ENCODE peak calls at places on chromosomes 2 and 18, in ten cellular contexts. F, J, I, G, O, H, E, U, V and M are unnamed samples.

GRCh38 chr18:74351354-74351753 is 35.7 kb downstream of the C18orf63 start:
- DNase-seq in E (no peak), V (no peak), J (no peak), G (no peak), H (no peak), O (peak), I (no peak), U (no peak), F (peak), M (peak)

GRCh38 chr2:104862061-104862941 is 8.4 kb downstream of the POU3F3 start:
- DNase-seq in E (peak), J (no peak), I (no peak), V (no peak), H (no peak), G (no peak), O (no peak), U (no peak), F (no peak), M (peak)

GRCh38 chr2:185531721-185532120 is 206.9 kb upstream of the FSIP2 start:
- DNase-seq in O (no peak), V (no peak), J (no peak), U (no peak), E (no peak), F (no peak), I (no peak), G (no peak), H (no peak), M (no peak)

GRCh38 chr18:45772081-45772480 is 48.1 kb downstream of the SLC14A1 start:
- DNase-seq in G (no peak), U (no peak), J (no peak), O (no peak), H (no peak), F (no peak), I (no peak), V (no peak), E (no peak), M (no peak)

GRCh38 chr2:223369889-223370288 is 232.3 kb downstream of the SCG2 start:
- DNase-seq in G (no peak), O (no peak), I (no peak), J (no peak), V (no peak), H (no peak), E (no peak), U (no peak), F (no peak), M (no peak)

GRCh38 chr2:8684421-8684884 is 2.6 kb downstream of the ID2 start:
- DNase-seq in I (peak), E (peak), V (peak), U (peak), O (no peak), G (peak), H (no peak), F (no peak), J (no peak), M (no peak)

GRCh38 chr2:190781604-190782198 is 98.9 kb upstream of the GLS start:
- DNase-seq in F (peak), E (peak), I (peak), V (peak), G (peak), J (no peak), O (peak), U (peak), H (no peak), M (peak)

GRCh38 chr2:238231251-238231793 is 8.5 kb downstream of the HES6 start:
- DNase-seq in U (no peak), G (peak), F (peak), O (no peak), J (no peak), H (no peak), E (no peak), I (peak), V (no peak), M (peak)

GRCh38 chr18:74012954-74013630 is 134.5 kb downstream of the FBXO15 start:
- DNase-seq in J (no peak), V (no peak), G (no peak), O (no peak), E (no peak), H (no peak), U (no peak), F (no peak), I (no peak), M (no peak)

GRCh38 chr2:179927041-179927440 is 65.6 kb upstream of the ZNF385B start:
- DNase-seq in F (no peak), V (no peak), E (no peak), J (no peak), G (no peak), U (no peak), I (no peak), O (peak), H (no peak), M (no peak)

GRCh38 chr18:57806891-57807280 is 3.8 kb upstream of the ATP8B1 start:
- DNase-seq in G (no peak), J (peak), U (no peak), F (peak), E (no peak), I (no peak), V (peak), O (peak), H (no peak), M (no peak)

GRCh38 chr18:13268035-13268700 is 49.6 kb downstream of the LDLRAD4 start:
- DNase-seq in U (no peak), G (no peak), V (no peak), F (peak), I (no peak), O (no peak), H (peak), E (no peak), J (no peak), M (no peak)

GRCh38 chr2:11889101-11889850 is 142.8 kb downstream of the LPIN1 start:
- DNase-seq in E (no peak), U (no peak), F (no peak), J (no peak), H (no peak), O (no peak), V (no peak), I (no peak), G (no peak), M (no peak)

GRCh38 chr2:41197781-41198180 is 745.9 kb upstream of the SLC8A1 start:
- DNase-seq in J (no peak), O (no peak), G (no peak), E (no peak), I (no peak), V (no peak), U (no peak), H (no peak), F (no peak), M (no peak)

GRCh38 chr2:9087151-9087681 is 83.7 kb upstream of the MBOAT2 start:
- DNase-seq in V (no peak), E (no peak), H (no peak), G (no peak), J (peak), F (peak), O (peak), U (no peak), I (no peak), M (no peak)